ENCODE peak calls at places on chromosomes 11 and 22, in nine cellular contexts. T, O, P, K, Q, X, M, A and W are unnamed samples.

GRCh38 chr11:119094816-119095065 is 6.9 kb downstream of the DPAGT1 start:
- DNase-seq in T (no peak), O (peak; percentile 82), P (peak; percentile 70), K (no peak), Q (no peak), X (peak; percentile 75), M (no peak), A (no peak), W (no peak)

GRCh38 chr11:73409431-73409830 is 33.2 kb downstream of the RELT start:
- DNase-seq in T (no peak), O (no peak), P (no peak), K (no peak), Q (no peak), X (no peak), M (no peak), A (no peak), W (no peak)

GRCh38 chr11:61960532-61960931 is 6.9 kb downstream of the FTH1 start:
- DNase-seq in T (no peak), O (no peak), P (no peak), K (no peak), Q (no peak), X (no peak), M (no peak), A (no peak), W (no peak)

GRCh38 chr11:34926101-34926830 is 9.8 kb downstream of the PDHX start:
- DNase-seq in T (no peak), O (no peak), P (no peak), K (no peak), Q (peak; percentile 69), X (peak; percentile 33), M (peak; percentile 75), A (peak; percentile 11), W (no peak)

GRCh38 chr11:6315811-6316425 is 4.4 kb downstream of the CAVIN3 start:
- DNase-seq in T (no peak), O (no peak), P (peak; percentile 51), K (no peak), Q (peak; percentile 67), X (peak; percentile 30), M (peak; percentile 25), A (peak; percentile 2), W (no peak)

GRCh38 chr11:61129608-61130523 is 27.6 kb downstream of the CD5 start:
- DNase-seq in T (peak; percentile 79), O (no peak), P (peak; percentile 93), K (peak; percentile 78), Q (peak; percentile 89), X (peak; percentile 76), M (no peak), A (peak; percentile 86), W (peak; percentile 77)

GRCh38 chr22:44586337-44586990 is 88.4 kb upstream of the RTL6 start:
- DNase-seq in T (no peak), O (no peak), P (no peak), K (no peak), Q (no peak), X (no peak), M (no peak), A (no peak), W (no peak)

GRCh38 chr11:126304457-126305072 is 705 bp downstream of the DCPS start:
- DNase-seq in T (no peak), O (no peak), P (no peak), K (no peak), Q (no peak), X (no peak), M (no peak), A (no peak), W (no peak)

GRCh38 chr22:19873960-19874306 is 19.3 kb upstream of the GNB1L start:
- DNase-seq in T (no peak), O (peak; percentile 72), P (no peak), K (no peak), Q (no peak), X (no peak), M (no peak), A (no peak), W (no peak)

GRCh38 chr11:73654482-73655021 is 8.2 kb downstream of the PLEKHB1 start:
- DNase-seq in T (no peak), O (no peak), P (no peak), K (no peak), Q (no peak), X (no peak), M (no peak), A (no peak), W (no peak)

GRCh38 chr22:48370508-48371325 is 1457.0 kb downstream of the BRD1 start:
- DNase-seq in T (no peak), O (no peak), P (no peak), K (no peak), Q (no peak), X (no peak), M (no peak), A (no peak), W (no peak)

GRCh38 chr11:30960387-30960992 is 374.3 kb upstream of the MPPED2 start:
- DNase-seq in T (no peak), O (no peak), P (no peak), K (no peak), Q (peak; percentile 34), X (peak; percentile 24), M (peak; percentile 79), A (no peak), W (no peak)

GRCh38 chr22:31947296-31947695 is 3.0 kb downstream of the YWHAH start:
- DNase-seq in T (no peak), O (no peak), P (no peak), K (no peak), Q (peak; percentile 82), X (no peak), M (peak; percentile 13), A (no peak), W (no peak)

GRCh38 chr11:86636275-86636674 is 36.1 kb downstream of the ME3 start:
- DNase-seq in T (no peak), O (no peak), P (no peak), K (no peak), Q (no peak), X (no peak), M (no peak), A (no peak), W (no peak)

GRCh38 chr11:64485077-64485476 is 105.9 kb upstream of the SLC22A12 start:
- DNase-seq in T (no peak), O (no peak), P (no peak), K (no peak), Q (no peak), X (no peak), M (no peak), A (no peak), W (no peak)

GRCh38 chr22:47411006-47411405 is 648.6 kb downstream of the TBC1D22A start:
- DNase-seq in T (no peak), O (no peak), P (no peak), K (no peak), Q (no peak), X (no peak), M (no peak), A (no peak), W (no peak)

GRCh38 chr11:114291381-114291780 is 4.8 kb upstream of the NNMT start:
- DNase-seq in T (peak; percentile 49), O (no peak), P (no peak), K (no peak), Q (no peak), X (peak; percentile 95), M (no peak), A (no peak), W (no peak)

GRCh38 chr11:9013373-9013772 is 9.6 kb upstream of the NRIP3 start:
- DNase-seq in T (no peak), O (no peak), P (no peak), K (no peak), Q (no peak), X (no peak), M (no peak), A (no peak), W (no peak)

GRCh38 chr22:23857606-23858483 is at the start of gene SLC2A11:
- DNase-seq in T (peak; percentile 92), O (peak; percentile 94), P (peak; percentile 96), K (peak; percentile 77), Q (peak; percentile 99), X (peak; percentile 89), M (peak; percentile 98), A (peak; percentile 88), W (peak; percentile 86)

GRCh38 chr22:27719535-27720227 is 81.9 kb downstream of the MN1 start:
- DNase-seq in T (no peak), O (peak; percentile 15), P (no peak), K (no peak), Q (peak; percentile 6), X (no peak), M (peak; percentile 52), A (no peak), W (no peak)